ENCODE peak calls at places on chromosomes 12 and 14, in four cellular contexts. O is T-helper 1 cell; L is mesendoderm; E is stimulated activated CD8-positive, alpha-beta memory T cell treated with anti-CD3 and anti-CD28 coated beads, Interleukin-4, amount 100 ng/mL, for 48 hours. B is an unnamed sample.

GRCh38 chr14:56386024-56386423 is 193.6 kb upstream of the TMEM260 start:
- DNase-seq in O (no peak), L (no peak), E (no peak), B (no peak)

GRCh38 chr12:56128669-56129209 is 672 bp downstream of the ESYT1 start:
- DNase-seq in O (no peak), L (no peak), E (no peak), B (no peak)

GRCh38 chr14:52693004-52693403 is 2.4 kb downstream of the ERO1A start:
- DNase-seq in O (no peak), L (no peak), E (no peak), B (no peak)

GRCh38 chr14:100708349-100709217 is 18.1 kb upstream of the DLK1 start:
- DNase-seq in O (no peak), L (peak), E (no peak), B (no peak)

GRCh38 chr12:109820921-109821381 is 12.2 kb downstream of the TRPV4 start:
- DNase-seq in O (no peak), L (no peak), E (no peak), B (no peak)

GRCh38 chr12:105561981-105562726 is 231.7 kb downstream of the C12orf75 start:
- DNase-seq in O (no peak), L (peak), E (no peak), B (no peak)

GRCh38 chr14:103186894-103187586 is 63.8 kb downstream of the TNFAIP2 start:
- DNase-seq in O (no peak), L (peak), E (no peak), B (no peak)

GRCh38 chr14:24366664-24367505 is 1.1 kb upstream of the NFATC4 start:
- DNase-seq in O (no peak), L (peak), E (peak), B (no peak)

GRCh38 chr12:28017873-28018255 is 45.3 kb upstream of the PTHLH start:
- DNase-seq in O (no peak), L (no peak), E (no peak), B (no peak)

GRCh38 chr12:47799357-47799955 is 20.2 kb downstream of the HDAC7 start:
- DNase-seq in O (no peak), L (no peak), E (no peak), B (no peak)

GRCh38 chr12:123512838-123513665 is 20.5 kb downstream of the RILPL1 start:
- DNase-seq in O (no peak), L (no peak), E (no peak), B (no peak)

GRCh38 chr14:56129941-56130340 is 11.7 kb downstream of the PELI2 start:
- DNase-seq in O (no peak), L (peak), E (no peak), B (no peak)

GRCh38 chr12:112904571-112904970 is 2.2 kb upstream of the OAS1 start:
- DNase-seq in O (no peak), L (no peak), E (no peak), B (no peak)

GRCh38 chr14:29717906-29718305 is 209.7 kb downstream of the PRKD1 start:
- DNase-seq in O (no peak), L (peak), E (no peak), B (no peak)

B was measured in T-cell.